ENCODE peak calls at places on chromosomes 12 and 14, in four cellular contexts. O is breast epithelium, P is upper lobe of left lung, X is heart left ventricle. K is an unnamed sample. For H3K27me3 and H3K4me1, the result is how much of the 10 kb centered on the place peaks cover.

GRCh38 chr12:121839993-121840761 is 18.5 kb downstream of the HPD start:
- DNase-seq in P (no peak), O (no peak), X (no peak), K (no peak)

GRCh38 chr14:31990183-31990862 is 86.8 kb upstream of the ARHGAP5 start:
- DNase-seq in X (no peak), O (no peak), P (no peak), K (no peak)

GRCh38 chr12:23098110-23099049 is 473.4 kb downstream of the ETNK1 start:
- DNase-seq in P (no peak), O (no peak), X (no peak), K (no peak)

GRCh38 chr14:34075095-34075744 is 124.3 kb upstream of the EGLN3 start:
- DNase-seq in O (no peak), P (no peak), X (no peak), K (no peak)

GRCh38 chr14:81432171-81432570 is 32.0 kb upstream of the STON2 start:
- DNase-seq in P (no peak), O (no peak), X (no peak), K (no peak)

GRCh38 chr12:77060136-77060882 is 5.1 kb downstream of the E2F7 start:
- DNase-seq in O (no peak), X (no peak), P (no peak), K (no peak)

GRCh38 chr14:87351007-87351406 is 642.0 kb downstream of the GALC start:
- DNase-seq in O (no peak), X (no peak), P (no peak), K (no peak)

GRCh38 chr14:103031956-103032355 is 25.4 kb downstream of the CDC42BPB start:
- DNase-seq in O (peak), X (no peak), P (peak), K (no peak)

GRCh38 chr12:97767347-97767746 is 304.7 kb downstream of the RMST start:
- DNase-seq in P (no peak), X (no peak), O (no peak), K (no peak)

GRCh38 chr12:9340422-9341259 is 132.4 kb upstream of the PZP start:
- DNase-seq in X (no peak), O (no peak), P (no peak), K (no peak)

GRCh38 chr12:53966070-53966384 is 6.9 kb upstream of the HOXC11 start:
- DNase-seq in O (no peak), P (no peak), X (no peak), K (no peak)

GRCh38 chr12:98162906-98163678 is 352.3 kb upstream of the TMPO start:
- DNase-seq in X (no peak), O (no peak), P (no peak), K (no peak)

GRCh38 chr12:80040075-80040738 is 59.1 kb upstream of the OTOGL start:
- DNase-seq in X (no peak), P (no peak), O (no peak), K (no peak)

GRCh38 chr12:76441016-76441415 is 92.8 kb upstream of the BBS10 start:
- DNase-seq in X (no peak), P (no peak), O (no peak), K (no peak)

GRCh38 chr12:6980075-6980474 is 9.4 kb downstream of the EMG1 start:
- DNase-seq in O (no peak), X (no peak), P (no peak), K (no peak)

GRCh38 chr14:79861111-79861510 is 350.2 kb downstream of the DIO2 start:
- DNase-seq in O (no peak), X (no peak), P (no peak), K (no peak)

GRCh38 chr12:114512351-114512750 is 106.4 kb upstream of the TBX5 start:
- DNase-seq in X (no peak), O (no peak), P (no peak), K (no peak)

GRCh38 chr12:108568653-108569154 is 6.3 kb downstream of the ISCU start:
- DNase-seq in X (no peak), O (no peak), P (no peak), K (no peak)

GRCh38 chr14:87690076-87690661 is 302.8 kb downstream of the GALC start:
- DNase-seq in O (no peak), P (no peak), X (no peak), K (no peak)

GRCh38 chr12:80624986-80625530 is 82.4 kb upstream of the MYF6 start:
- DNase-seq in O (no peak), X (no peak), P (no peak), K (no peak)

GRCh38 chr12:91331371-91331770 is 148.8 kb upstream of the DCN start:
- DNase-seq in P (no peak), X (no peak), O (no peak), K (no peak)

GRCh38 chr12:94187351-94187750 is 39.0 kb downstream of the PLXNC1 start:
- DNase-seq in O (no peak), X (no peak), P (no peak), K (no peak)

GRCh38 chr12:30880061-30880460 is 46.5 kb upstream of the TSPAN11 start:
- DNase-seq in X (no peak), O (no peak), P (no peak), K (no peak)

GRCh38 chr14:102711207-102711606 is 66.0 kb upstream of the TRAF3 start:
- DNase-seq in P (no peak), X (no peak), O (no peak), K (no peak)

GRCh38 chr14:77314043-77314442 is 6.6 kb downstream of the POMT2 start:
- DNase-seq in O (no peak), X (no peak), P (no peak), K (no peak)

DNA sequence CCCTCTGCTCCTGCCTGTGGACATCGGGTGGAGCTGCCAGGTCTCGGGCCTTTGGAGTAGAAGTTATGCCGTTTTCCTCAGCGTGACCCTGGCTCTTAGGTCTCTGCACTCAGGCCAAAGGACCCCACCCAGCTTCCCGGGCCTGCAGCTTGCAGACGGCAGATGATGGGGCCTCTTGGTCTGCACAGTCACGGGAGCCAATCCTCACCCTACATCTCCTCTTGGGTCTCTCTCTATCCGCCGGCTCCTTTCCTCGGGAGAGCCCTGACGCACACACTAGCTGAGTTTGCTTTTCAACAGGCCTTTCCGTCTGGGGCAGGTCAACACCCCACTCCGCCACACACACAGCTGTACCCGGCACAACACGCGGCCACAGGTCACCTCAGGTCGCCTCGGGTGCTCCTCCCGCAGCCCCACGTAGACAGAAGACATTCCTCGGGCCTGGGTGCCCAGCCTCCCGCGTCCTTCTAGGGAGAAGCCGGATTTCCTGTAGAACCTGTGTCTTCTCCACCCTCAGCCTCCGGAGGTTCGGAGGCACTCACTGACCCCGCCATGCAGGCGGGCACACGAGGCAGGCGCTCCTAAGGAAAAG is 9.9 kb downstream of the GALNT9 start:
- DNase-seq in P (peak), O (no peak), X (no peak), K (no peak)
- H3K27me3 ChIP-seq in P (under half), O (half or more), X (under half), K (half or more)

GRCh38 chr12:47752552-47752951 is 6.1 kb downstream of the RAPGEF3 start:
- DNase-seq in X (no peak), O (no peak), P (no peak), K (no peak)

GRCh38 chr12:47754126-47754525 is 4.6 kb downstream of the RAPGEF3 start:
- DNase-seq in P (no peak), X (no peak), O (no peak), K (no peak)

GRCh38 chr12:47752121-47752520 is 6.6 kb downstream of the RAPGEF3 start:
- DNase-seq in P (no peak), X (no peak), O (no peak), K (no peak)

GRCh38 chr12:47754881-47755280 is 3.8 kb downstream of the RAPGEF3 start:
- DNase-seq in O (no peak), X (peak), P (no peak), K (no peak)

DNA sequence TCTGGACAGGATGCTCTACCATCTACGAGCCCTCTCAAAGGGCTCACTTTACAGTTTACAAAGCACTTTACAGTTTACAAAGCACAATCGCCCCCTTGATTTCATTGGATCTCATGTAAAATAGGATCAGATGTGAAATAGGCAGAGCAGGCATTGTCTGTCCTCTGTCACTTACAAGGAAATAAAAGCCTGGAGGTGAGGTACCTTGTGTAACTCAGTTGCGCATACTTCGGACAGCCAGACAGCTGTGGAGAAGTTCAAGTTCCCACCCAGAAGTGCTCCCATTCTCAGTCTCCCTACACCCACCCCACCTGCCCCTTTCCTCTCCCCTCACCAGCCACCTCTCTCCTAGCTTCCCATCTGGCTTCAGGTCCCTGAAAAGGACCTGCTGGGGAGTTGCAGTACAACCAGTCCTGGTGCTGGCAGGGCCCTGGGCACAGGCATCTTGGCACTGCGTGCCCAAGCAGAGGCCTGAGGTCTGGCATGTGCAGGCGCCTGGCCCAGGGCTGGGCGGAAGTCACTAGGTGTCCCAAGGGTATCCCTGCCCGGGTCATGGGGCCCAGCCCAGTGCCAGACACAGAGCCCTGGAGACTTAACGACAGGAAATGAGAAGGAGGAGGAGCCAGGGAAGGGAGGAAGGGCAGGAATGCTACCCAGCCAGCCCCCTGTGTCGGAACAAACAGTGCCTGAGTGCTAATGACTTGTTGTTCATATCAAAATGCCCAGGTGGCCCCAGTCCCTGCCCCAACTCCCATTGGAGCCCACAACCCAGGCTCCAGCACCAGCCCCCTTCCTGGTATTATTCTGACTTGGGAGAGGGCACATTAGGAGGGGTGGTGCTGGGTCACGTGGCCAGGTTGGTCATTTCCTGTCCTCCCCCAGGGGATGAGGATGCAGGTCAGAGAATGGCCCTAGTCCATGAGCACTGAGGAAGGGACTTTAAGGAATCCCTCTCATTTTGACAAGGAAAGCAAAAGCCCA is 5.4 kb downstream of the RAPGEF3 start:
- DNase-seq in X (peak), O (peak), P (peak), K (peak)
- TF ChIP-seq POLR2A in X (no peak), O (no peak), P (no peak), K (no peak)

GRCh38 chr12:52797529-52797894 is 1.6 kb upstream of the KRT3 start:
- DNase-seq in P (no peak), X (no peak), O (no peak), K (no peak)

GRCh38 chr12:52795694-52796428 is at the start of gene KRT3:
- DNase-seq in P (peak), O (no peak), X (no peak), K (no peak)

GRCh38 chr12:52796429-52796794 is 495 bp upstream of the KRT3 start:
- DNase-seq in P (no peak), O (no peak), X (no peak), K (no peak)

GRCh38 chr12:52798003-52798670 is 2.2 kb upstream of the KRT3 start:
- DNase-seq in X (no peak), P (no peak), O (no peak), K (no peak)

DNA sequence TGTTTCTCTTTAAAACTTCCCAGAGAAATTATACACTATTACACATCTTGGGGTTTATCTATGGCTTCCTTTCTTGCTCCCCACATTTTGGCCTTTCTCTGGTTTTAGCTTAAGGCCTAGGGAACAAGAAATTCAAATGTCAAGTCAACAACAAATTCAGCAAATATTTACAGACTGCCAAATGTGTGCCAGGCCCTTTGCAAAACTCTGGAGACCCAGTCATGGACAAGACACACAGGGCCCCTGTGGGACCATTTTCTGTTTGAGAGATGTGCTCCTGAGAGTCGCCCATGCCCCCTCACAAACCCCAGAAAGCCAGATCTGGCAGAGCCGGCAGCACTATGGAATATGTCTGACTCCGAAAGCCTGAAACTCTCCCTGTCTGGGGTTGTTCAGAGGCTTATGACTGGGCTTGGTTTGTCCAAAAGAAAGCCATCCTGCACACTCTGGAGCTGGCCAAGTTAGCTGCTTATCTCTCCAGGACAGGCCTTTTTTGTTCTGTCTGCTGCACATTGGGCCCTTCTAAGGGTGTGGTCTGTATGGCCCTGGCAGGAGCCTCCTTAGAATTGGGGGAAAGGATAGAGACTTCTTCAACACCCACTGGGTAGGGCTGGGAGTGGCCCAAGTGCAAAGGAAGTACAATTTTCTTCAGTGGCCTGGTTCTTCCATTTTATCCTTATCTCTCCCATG is 1.1 kb upstream of the KRT3 start:
- DNase-seq in X (no peak), O (no peak), P (no peak), K (no peak)
- H3K4me1 ChIP-seq in X (under half), O (under half), P (under half), K (under half)

GRCh38 chr12:113120670-113121370 is 14.7 kb downstream of the RASAL1 start:
- DNase-seq in P (no peak), X (no peak), O (no peak), K (no peak)

GRCh38 chr12:113116875-113117274 is 18.7 kb downstream of the RASAL1 start:
- DNase-seq in X (no peak), P (no peak), O (no peak), K (no peak)

GRCh38 chr12:113115455-113116126 is 20.0 kb downstream of the RASAL1 start:
- DNase-seq in P (no peak), O (no peak), X (no peak), K (no peak)

GRCh38 chr12:113119980-113120669 is 15.4 kb downstream of the RASAL1 start:
- DNase-seq in X (no peak), P (no peak), O (no peak), K (no peak)

GRCh38 chr12:113118142-113118541 is 17.4 kb downstream of the RASAL1 start:
- DNase-seq in P (no peak), O (no peak), X (no peak), K (no peak)
- H3K27me3 ChIP-seq in P (under half), O (under half), X (under half), K (under half)

K was measured in suprapubic skin.